ENCODE peak calls at places on chromosomes 3 and 15, in ten cellular contexts. One of them, this sample, is unnamed. For H3K27me3, the result is how much of the 10 kb centered on the place peaks cover.

GRCh38 chr15:78308422-78309021 is 9.1 kb upstream of the SKIC8 start:
- DNase-seq in IMR-90: peak
- DNase-seq in K562: peak
- DNase-seq in bronchial epithelial cell: peak
- DNase-seq in esophagus muscularis mucosa: no peak
- DNase-seq in CD4-positive, alpha-beta T cell: peak
- DNase-seq in GM23338: peak
- DNase-seq in left ventricle myocardium inferior: peak
- DNase-seq in heart right ventricle: peak
- DNase-seq in spleen: peak
- DNase-seq in this sample: peak

GRCh38 chr15:63877713-63878271 is 44.0 kb upstream of the HERC1 start:
- DNase-seq in K562: no peak
- DNase-seq in heart right ventricle: no peak
- DNase-seq in CD4-positive, alpha-beta T cell: no peak
- DNase-seq in IMR-90: no peak
- DNase-seq in left ventricle myocardium inferior: no peak
- DNase-seq in esophagus muscularis mucosa: no peak
- DNase-seq in spleen: no peak
- DNase-seq in GM23338: no peak
- DNase-seq in bronchial epithelial cell: no peak
- DNase-seq in this sample: no peak

GRCh38 chr3:31502803-31503221 is 29.9 kb upstream of the STT3B start:
- DNase-seq in IMR-90: no peak
- DNase-seq in esophagus muscularis mucosa: no peak
- DNase-seq in bronchial epithelial cell: no peak
- DNase-seq in GM23338: no peak
- DNase-seq in left ventricle myocardium inferior: no peak
- DNase-seq in K562: no peak
- DNase-seq in heart right ventricle: no peak
- DNase-seq in CD4-positive, alpha-beta T cell: no peak
- DNase-seq in spleen: no peak
- DNase-seq in this sample: no peak

GRCh38 chr3:41200669-41201021 is 1.3 kb downstream of the CTNNB1 start:
- DNase-seq in CD4-positive, alpha-beta T cell: no peak
- DNase-seq in left ventricle myocardium inferior: no peak
- DNase-seq in heart right ventricle: no peak
- DNase-seq in IMR-90: peak
- DNase-seq in spleen: no peak
- DNase-seq in esophagus muscularis mucosa: no peak
- DNase-seq in GM23338: no peak
- DNase-seq in K562: no peak
- DNase-seq in bronchial epithelial cell: peak
- DNase-seq in this sample: peak

GRCh38 chr3:186717039-186717457 is at the start of gene KNG1:
- DNase-seq in bronchial epithelial cell: no peak
- DNase-seq in spleen: no peak
- DNase-seq in esophagus muscularis mucosa: peak
- DNase-seq in heart right ventricle: no peak
- DNase-seq in GM23338: no peak
- DNase-seq in K562: no peak
- DNase-seq in IMR-90: no peak
- DNase-seq in CD4-positive, alpha-beta T cell: no peak
- DNase-seq in left ventricle myocardium inferior: no peak
- DNase-seq in this sample: no peak

GRCh38 chr3:13263770-13264467 is 156.2 kb downstream of the NUP210 start:
- DNase-seq in left ventricle myocardium inferior: no peak
- DNase-seq in spleen: peak
- DNase-seq in K562: no peak
- DNase-seq in heart right ventricle: peak
- DNase-seq in esophagus muscularis mucosa: no peak
- DNase-seq in CD4-positive, alpha-beta T cell: no peak
- DNase-seq in GM23338: no peak
- DNase-seq in IMR-90: no peak
- DNase-seq in bronchial epithelial cell: no peak
- DNase-seq in this sample: no peak

GRCh38 chr15:41777421-41777973 is 3.2 kb downstream of the MAPKBP1 start:
- DNase-seq in heart right ventricle: no peak
- DNase-seq in esophagus muscularis mucosa: peak
- DNase-seq in bronchial epithelial cell: peak
- DNase-seq in K562: no peak
- DNase-seq in CD4-positive, alpha-beta T cell: no peak
- DNase-seq in spleen: no peak
- DNase-seq in left ventricle myocardium inferior: no peak
- DNase-seq in IMR-90: peak
- DNase-seq in GM23338: no peak
- DNase-seq in this sample: no peak

GRCh38 chr3:129892857-129893615 is 475 bp downstream of the TMCC1 start:
- DNase-seq in heart right ventricle: peak
- DNase-seq in esophagus muscularis mucosa: peak
- DNase-seq in left ventricle myocardium inferior: peak
- DNase-seq in CD4-positive, alpha-beta T cell: peak
- DNase-seq in IMR-90: no peak
- DNase-seq in GM23338: peak
- DNase-seq in bronchial epithelial cell: no peak
- DNase-seq in spleen: peak
- DNase-seq in K562: peak
- DNase-seq in this sample: peak

GRCh38 chr15:41407341-41407740 is 5.0 kb upstream of the NDUFAF1 start:
- DNase-seq in heart right ventricle: no peak
- DNase-seq in spleen: no peak
- DNase-seq in GM23338: no peak
- DNase-seq in CD4-positive, alpha-beta T cell: no peak
- DNase-seq in left ventricle myocardium inferior: no peak
- DNase-seq in K562: no peak
- DNase-seq in esophagus muscularis mucosa: no peak
- DNase-seq in bronchial epithelial cell: no peak
- DNase-seq in IMR-90: no peak
- DNase-seq in this sample: no peak

GRCh38 chr3:59133350-59133749 is 83.5 kb upstream of the CFAP20DC start:
- DNase-seq in left ventricle myocardium inferior: no peak
- DNase-seq in heart right ventricle: no peak
- DNase-seq in GM23338: no peak
- DNase-seq in K562: no peak
- DNase-seq in esophagus muscularis mucosa: no peak
- DNase-seq in spleen: no peak
- DNase-seq in IMR-90: peak
- DNase-seq in bronchial epithelial cell: no peak
- DNase-seq in CD4-positive, alpha-beta T cell: no peak
- DNase-seq in this sample: no peak

GRCh38 chr15:41727143-41727542 is 47.1 kb upstream of the MAPKBP1 start:
- DNase-seq in esophagus muscularis mucosa: no peak
- DNase-seq in heart right ventricle: no peak
- DNase-seq in CD4-positive, alpha-beta T cell: no peak
- DNase-seq in bronchial epithelial cell: no peak
- DNase-seq in IMR-90: peak
- DNase-seq in spleen: no peak
- DNase-seq in K562: no peak
- DNase-seq in GM23338: no peak
- DNase-seq in left ventricle myocardium inferior: no peak
- DNase-seq in this sample: no peak

GRCh38 chr3:13480340-13481318 is 523 bp downstream of the HDAC11 start:
- DNase-seq in bronchial epithelial cell: no peak
- DNase-seq in spleen: peak
- DNase-seq in heart right ventricle: no peak
- DNase-seq in IMR-90: peak
- DNase-seq in K562: no peak
- DNase-seq in GM23338: peak
- DNase-seq in left ventricle myocardium inferior: no peak
- DNase-seq in esophagus muscularis mucosa: no peak
- DNase-seq in CD4-positive, alpha-beta T cell: no peak
- DNase-seq in this sample: no peak

GRCh38 chr3:17179381-17180205 is 294.8 kb downstream of the PLCL2 start:
- DNase-seq in spleen: no peak
- DNase-seq in IMR-90: peak
- DNase-seq in CD4-positive, alpha-beta T cell: no peak
- DNase-seq in K562: no peak
- DNase-seq in heart right ventricle: no peak
- DNase-seq in left ventricle myocardium inferior: no peak
- DNase-seq in esophagus muscularis mucosa: no peak
- DNase-seq in bronchial epithelial cell: no peak
- DNase-seq in GM23338: no peak
- DNase-seq in this sample: no peak

GRCh38 chr15:50676799-50677483 is 9.7 kb downstream of the TRPM7 start:
- DNase-seq in spleen: no peak
- DNase-seq in left ventricle myocardium inferior: no peak
- DNase-seq in GM23338: no peak
- DNase-seq in K562: peak
- DNase-seq in CD4-positive, alpha-beta T cell: no peak
- DNase-seq in IMR-90: peak
- DNase-seq in bronchial epithelial cell: peak
- DNase-seq in esophagus muscularis mucosa: no peak
- DNase-seq in heart right ventricle: no peak
- DNase-seq in this sample: no peak

GRCh38 chr3:106345353-106346027 is 476.7 kb upstream of the CBLB start:
- DNase-seq in IMR-90: peak
- DNase-seq in GM23338: no peak
- DNase-seq in bronchial epithelial cell: peak
- DNase-seq in left ventricle myocardium inferior: no peak
- DNase-seq in esophagus muscularis mucosa: no peak
- DNase-seq in CD4-positive, alpha-beta T cell: no peak
- DNase-seq in K562: no peak
- DNase-seq in heart right ventricle: no peak
- DNase-seq in spleen: no peak
- DNase-seq in this sample: no peak

GRCh38 chr3:159818399-159818798 is 170.2 kb upstream of the IL12A start:
- DNase-seq in GM23338: peak
- DNase-seq in spleen: peak
- DNase-seq in bronchial epithelial cell: no peak
- DNase-seq in K562: no peak
- DNase-seq in left ventricle myocardium inferior: peak
- DNase-seq in esophagus muscularis mucosa: no peak
- DNase-seq in CD4-positive, alpha-beta T cell: no peak
- DNase-seq in heart right ventricle: peak
- DNase-seq in IMR-90: no peak
- DNase-seq in this sample: no peak
- TF ChIP-seq CTCF in GM23338: peak
- TF ChIP-seq CTCF in spleen: no peak
- TF ChIP-seq CTCF in bronchial epithelial cell: no peak
- TF ChIP-seq CTCF in K562: no peak
- TF ChIP-seq CTCF in left ventricle myocardium inferior: peak
- TF ChIP-seq CTCF in esophagus muscularis mucosa: no peak
- TF ChIP-seq CTCF in CD4-positive, alpha-beta T cell: no peak
- TF ChIP-seq CTCF in heart right ventricle: no peak
- TF ChIP-seq CTCF in IMR-90: peak
- TF ChIP-seq CTCF in this sample: no peak

DNA sequence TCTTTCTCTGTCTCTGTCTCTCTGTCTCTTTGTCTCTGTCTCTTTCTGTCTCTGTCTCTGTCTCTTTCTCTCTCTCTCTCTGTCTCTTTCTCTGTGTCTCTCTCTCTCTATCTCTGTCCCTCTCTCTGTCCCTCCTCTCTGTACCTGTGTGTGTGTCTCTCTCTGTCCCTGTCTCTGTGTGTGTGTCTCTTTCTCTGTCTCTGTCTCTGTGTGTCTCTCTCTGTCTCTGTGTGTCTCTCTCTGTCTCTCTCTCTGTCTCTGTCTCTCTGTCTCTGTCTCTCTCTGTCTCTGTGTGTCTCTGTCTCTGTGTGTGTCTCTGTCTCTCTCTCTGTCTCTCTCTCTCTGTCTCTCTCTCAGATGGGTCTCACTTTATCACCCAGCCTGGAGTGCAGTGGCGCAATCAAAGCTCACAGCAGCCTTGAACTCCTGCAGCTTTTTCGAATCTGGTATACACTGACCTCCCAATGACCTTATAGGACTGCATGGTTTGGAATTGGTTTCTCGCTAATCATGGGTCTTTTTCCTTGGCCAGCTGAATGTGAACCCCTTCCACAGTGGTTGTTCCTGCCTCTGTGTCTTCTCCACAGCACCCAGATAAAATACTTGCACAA is 102.6 kb upstream of the KLHL25 start:
- DNase-seq in bronchial epithelial cell: no peak
- DNase-seq in IMR-90: no peak
- DNase-seq in GM23338: peak
- DNase-seq in spleen: no peak
- DNase-seq in left ventricle myocardium inferior: no peak
- DNase-seq in CD4-positive, alpha-beta T cell: no peak
- DNase-seq in esophagus muscularis mucosa: no peak
- DNase-seq in K562: no peak
- DNase-seq in heart right ventricle: no peak
- DNase-seq in this sample: no peak
- H3K27me3 ChIP-seq in bronchial epithelial cell: under half
- H3K27me3 ChIP-seq in IMR-90: under half
- H3K27me3 ChIP-seq in GM23338: under half
- H3K27me3 ChIP-seq in spleen: half or more
- H3K27me3 ChIP-seq in left ventricle myocardium inferior: half or more
- H3K27me3 ChIP-seq in CD4-positive, alpha-beta T cell: under half
- H3K27me3 ChIP-seq in esophagus muscularis mucosa: under half
- H3K27me3 ChIP-seq in K562: under half
- H3K27me3 ChIP-seq in heart right ventricle: half or more
- H3K27me3 ChIP-seq in this sample: under half

DNA sequence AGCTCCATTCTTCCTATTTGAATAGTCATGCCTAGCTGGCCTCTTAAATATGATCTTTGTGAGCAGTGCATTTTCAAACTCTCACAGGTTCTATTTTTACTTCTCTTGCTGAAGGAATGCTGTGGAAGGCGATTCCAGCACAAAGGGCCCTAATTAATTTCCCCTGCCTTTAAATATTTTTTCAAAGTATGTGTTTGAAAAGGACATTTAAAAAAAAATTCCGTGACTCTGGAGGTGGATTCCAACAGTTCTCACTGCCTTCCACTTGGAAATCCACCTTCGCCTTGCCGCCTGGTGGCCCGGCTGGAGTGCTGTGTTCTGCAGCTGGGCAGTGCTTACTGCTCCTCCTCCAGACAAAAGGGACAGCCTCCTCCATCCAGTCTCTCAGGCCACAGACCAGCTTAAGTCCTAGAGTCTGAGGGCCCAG is 61.5 kb upstream of the CORO2B start:
- DNase-seq in heart right ventricle: peak
- DNase-seq in left ventricle myocardium inferior: peak
- DNase-seq in bronchial epithelial cell: no peak
- DNase-seq in K562: no peak
- DNase-seq in esophagus muscularis mucosa: no peak
- DNase-seq in spleen: no peak
- DNase-seq in IMR-90: no peak
- DNase-seq in GM23338: peak
- DNase-seq in CD4-positive, alpha-beta T cell: no peak
- DNase-seq in this sample: peak
- TF ChIP-seq CTCF in heart right ventricle: no peak
- TF ChIP-seq CTCF in left ventricle myocardium inferior: peak
- TF ChIP-seq CTCF in bronchial epithelial cell: no peak
- TF ChIP-seq CTCF in K562: no peak
- TF ChIP-seq CTCF in esophagus muscularis mucosa: peak
- TF ChIP-seq CTCF in spleen: no peak
- TF ChIP-seq CTCF in IMR-90: no peak
- TF ChIP-seq CTCF in GM23338: no peak
- TF ChIP-seq CTCF in CD4-positive, alpha-beta T cell: no peak
- TF ChIP-seq CTCF in this sample: peak

DNA sequence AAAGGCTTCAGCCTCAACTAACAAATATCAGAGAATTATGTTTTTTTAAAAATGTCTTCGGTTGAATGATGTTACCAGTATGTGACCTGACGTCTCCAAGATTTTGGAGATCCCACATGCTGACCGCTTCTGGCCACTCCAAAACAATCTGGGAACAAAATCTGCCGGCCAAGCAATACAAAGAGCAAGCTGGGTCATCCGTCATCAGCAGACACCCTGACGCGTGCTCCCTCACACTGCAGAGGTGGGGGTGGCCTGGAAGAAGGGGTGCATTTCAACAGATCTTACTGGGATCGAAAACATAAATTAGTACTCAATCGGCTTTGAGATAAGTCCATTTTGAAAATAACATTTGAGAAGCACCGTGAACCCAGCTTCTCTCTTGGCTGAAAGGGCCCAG is 33.6 kb downstream of the HES1 start:
- DNase-seq in GM23338: no peak
- DNase-seq in heart right ventricle: no peak
- DNase-seq in esophagus muscularis mucosa: no peak
- DNase-seq in left ventricle myocardium inferior: no peak
- DNase-seq in K562: no peak
- DNase-seq in spleen: no peak
- DNase-seq in bronchial epithelial cell: no peak
- DNase-seq in IMR-90: no peak
- DNase-seq in CD4-positive, alpha-beta T cell: no peak
- DNase-seq in this sample: no peak
- H3K27me3 ChIP-seq in GM23338: under half
- H3K27me3 ChIP-seq in heart right ventricle: under half
- H3K27me3 ChIP-seq in esophagus muscularis mucosa: under half
- H3K27me3 ChIP-seq in left ventricle myocardium inferior: under half
- H3K27me3 ChIP-seq in K562: under half
- H3K27me3 ChIP-seq in spleen: under half
- H3K27me3 ChIP-seq in bronchial epithelial cell: under half
- H3K27me3 ChIP-seq in IMR-90: under half
- H3K27me3 ChIP-seq in CD4-positive, alpha-beta T cell: under half
- H3K27me3 ChIP-seq in this sample: under half